ENCODE peak calls at places on chromosomes 12 and 14, in four cellular contexts. One of them, this sample, is unnamed. For H3K4me1, the result is how much of the 10 kb centered on the place peaks cover.

GRCh38 chr14:104595911-104596450 is 8.6 kb downstream of the TMEM179 start:
- DNase-seq in hepatocyte: no peak
- DNase-seq in ovary: peak
- DNase-seq in CD4-positive, alpha-beta memory T cell: no peak
- DNase-seq in this sample: no peak

GRCh38 chr12:89333564-89334252 is 18.6 kb downstream of the DUSP6 start:
- DNase-seq in ovary: no peak
- DNase-seq in hepatocyte: peak
- DNase-seq in CD4-positive, alpha-beta memory T cell: peak
- DNase-seq in this sample: no peak

GRCh38 chr12:40002178-40003169 is 103.4 kb downstream of the SLC2A13 start:
- DNase-seq in ovary: no peak
- DNase-seq in hepatocyte: peak
- DNase-seq in CD4-positive, alpha-beta memory T cell: no peak
- DNase-seq in this sample: no peak

GRCh38 chr12:57708296-57708695 is 14.4 kb downstream of the OS9 start:
- DNase-seq in ovary: no peak
- DNase-seq in CD4-positive, alpha-beta memory T cell: no peak
- DNase-seq in hepatocyte: no peak
- DNase-seq in this sample: no peak

GRCh38 chr12:19893514-19893913 is 454.2 kb downstream of the AEBP2 start:
- DNase-seq in ovary: no peak
- DNase-seq in CD4-positive, alpha-beta memory T cell: no peak
- DNase-seq in hepatocyte: peak
- DNase-seq in this sample: no peak

GRCh38 chr14:64434528-64434927 is 30.8 kb upstream of the AKAP5 start:
- DNase-seq in ovary: no peak
- DNase-seq in hepatocyte: peak
- DNase-seq in CD4-positive, alpha-beta memory T cell: no peak
- DNase-seq in this sample: no peak

GRCh38 chr14:57420986-57421385 is 30.6 kb downstream of the NAA30 start:
- DNase-seq in CD4-positive, alpha-beta memory T cell: no peak
- DNase-seq in hepatocyte: no peak
- DNase-seq in ovary: no peak
- DNase-seq in this sample: no peak

GRCh38 chr14:33847066-33847465 is 103.8 kb downstream of the EGLN3 start:
- DNase-seq in hepatocyte: no peak
- DNase-seq in CD4-positive, alpha-beta memory T cell: no peak
- DNase-seq in ovary: no peak
- DNase-seq in this sample: no peak

GRCh38 chr14:59959663-59960062 is 39.7 kb downstream of the LRRC9 start:
- DNase-seq in CD4-positive, alpha-beta memory T cell: no peak
- DNase-seq in ovary: no peak
- DNase-seq in hepatocyte: no peak
- DNase-seq in this sample: no peak

GRCh38 chr12:124544311-124544970 is 23.0 kb downstream of the NCOR2 start:
- DNase-seq in hepatocyte: no peak
- DNase-seq in ovary: no peak
- DNase-seq in CD4-positive, alpha-beta memory T cell: no peak
- DNase-seq in this sample: no peak

GRCh38 chr12:124543591-124544310 is 23.7 kb downstream of the NCOR2 start:
- DNase-seq in hepatocyte: no peak
- DNase-seq in ovary: no peak
- DNase-seq in CD4-positive, alpha-beta memory T cell: no peak
- DNase-seq in this sample: no peak

GRCh38 chr12:124544983-124545382 is 22.4 kb downstream of the NCOR2 start:
- DNase-seq in hepatocyte: no peak
- DNase-seq in CD4-positive, alpha-beta memory T cell: no peak
- DNase-seq in ovary: no peak
- DNase-seq in this sample: no peak

GRCh38 chr12:124547626-124548025 is 19.8 kb downstream of the NCOR2 start:
- DNase-seq in CD4-positive, alpha-beta memory T cell: no peak
- DNase-seq in hepatocyte: no peak
- DNase-seq in ovary: no peak
- DNase-seq in this sample: no peak

DNA sequence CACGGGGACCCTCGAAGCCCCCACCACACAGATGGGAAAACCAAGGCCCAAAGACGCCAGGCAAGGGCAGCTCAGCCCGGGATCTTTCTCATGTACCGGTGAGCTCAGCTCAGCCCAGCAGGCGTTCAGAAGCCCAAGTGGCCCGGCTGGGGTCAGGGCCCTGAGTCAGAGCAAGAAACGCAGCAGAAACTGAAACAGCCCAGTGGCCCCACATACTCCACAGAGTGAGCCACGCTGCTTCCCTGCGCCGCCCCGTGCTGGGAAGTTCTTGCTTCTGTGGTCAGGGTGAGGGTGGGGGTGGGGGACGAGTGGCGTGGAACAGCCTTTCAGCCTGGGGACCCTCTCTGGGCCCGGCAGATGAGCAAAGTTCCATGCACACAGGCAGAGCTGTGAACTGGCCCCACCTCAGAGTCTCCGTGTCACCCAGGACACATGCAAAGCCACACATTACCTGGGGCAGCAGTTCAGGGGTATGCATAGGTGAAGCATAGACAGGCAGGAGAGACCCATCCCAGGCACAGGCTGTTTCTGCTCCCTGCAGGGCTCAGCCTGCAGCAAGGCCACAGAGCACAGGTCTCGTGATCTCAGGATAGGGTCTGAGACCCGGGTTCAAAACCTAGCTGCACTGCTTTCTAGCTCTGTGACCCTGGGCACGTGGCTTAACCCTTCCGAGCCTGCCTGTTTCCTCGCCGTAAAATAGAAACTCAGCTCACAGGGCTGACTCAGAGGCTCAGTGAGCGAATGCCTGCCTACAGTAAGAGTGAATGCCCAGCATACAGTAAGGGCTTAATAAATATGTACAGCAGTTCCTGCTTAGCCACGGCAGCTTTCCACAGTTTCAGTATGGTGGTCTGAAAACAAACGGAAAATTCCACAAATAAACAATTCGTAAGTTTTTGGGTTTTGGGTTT is 21.6 kb downstream of the NCOR2 start:
- DNase-seq in ovary: no peak
- DNase-seq in CD4-positive, alpha-beta memory T cell: peak
- DNase-seq in hepatocyte: no peak
- DNase-seq in this sample: no peak
- H3K4me1 ChIP-seq in ovary: half or more
- H3K4me1 ChIP-seq in CD4-positive, alpha-beta memory T cell: half or more
- H3K4me1 ChIP-seq in hepatocyte: half or more
- H3K4me1 ChIP-seq in this sample: under half

DNA sequence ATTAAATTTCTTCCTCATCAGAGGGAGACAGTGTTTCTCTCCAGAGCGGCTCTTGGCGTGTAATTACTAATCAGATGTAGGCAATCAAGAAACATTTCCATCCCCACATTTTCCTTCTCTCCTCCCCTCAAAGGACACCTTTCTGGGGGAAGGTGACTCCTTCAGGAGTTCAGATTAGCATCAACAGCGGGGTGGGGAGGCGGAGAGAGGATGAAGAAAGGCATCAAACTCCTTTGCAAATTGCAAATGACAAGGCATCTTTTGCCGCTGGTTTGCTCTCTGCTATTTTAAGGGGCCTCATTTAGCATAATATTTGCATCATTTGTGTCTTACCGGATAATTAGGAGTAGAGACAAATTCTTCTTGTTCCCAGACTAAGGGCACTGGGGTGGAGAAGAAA is 231.7 kb upstream of the SRRM4 start:
- DNase-seq in ovary: no peak
- DNase-seq in CD4-positive, alpha-beta memory T cell: no peak
- DNase-seq in hepatocyte: no peak
- DNase-seq in this sample: no peak
- H3K4me3 ChIP-seq in ovary: no peak
- H3K4me3 ChIP-seq in CD4-positive, alpha-beta memory T cell: no peak
- H3K4me3 ChIP-seq in hepatocyte: no peak
- H3K4me3 ChIP-seq in this sample: no peak

DNA sequence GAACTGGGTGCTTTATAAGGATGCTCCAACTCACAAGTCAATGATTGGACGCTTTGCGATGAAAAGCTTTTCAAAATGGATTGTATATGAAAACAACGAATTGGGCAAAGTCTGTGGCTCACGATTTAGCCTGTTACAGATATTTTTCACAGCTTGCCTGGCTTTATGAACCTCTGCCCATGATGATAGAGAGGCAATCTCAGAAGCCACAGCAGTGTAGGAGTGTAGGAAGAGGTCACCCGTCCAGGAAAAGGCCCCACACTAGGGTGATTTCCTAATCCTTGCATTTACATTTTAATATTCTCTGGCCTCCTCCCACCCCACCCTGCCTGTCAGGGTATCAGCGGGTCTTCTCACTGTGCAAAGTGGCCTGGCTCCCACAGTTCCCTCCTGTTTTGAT is 81.8 kb upstream of the FOXN3 start:
- DNase-seq in hepatocyte: no peak
- DNase-seq in CD4-positive, alpha-beta memory T cell: no peak
- DNase-seq in ovary: no peak
- DNase-seq in this sample: no peak
- H3K4me1 ChIP-seq in hepatocyte: under half
- H3K4me1 ChIP-seq in CD4-positive, alpha-beta memory T cell: under half
- H3K4me1 ChIP-seq in ovary: under half
- H3K4me1 ChIP-seq in this sample: under half

GRCh38 chr12:120115066-120115465 is 1.5 kb downstream of the RAB35 start:
- DNase-seq in ovary: no peak
- DNase-seq in hepatocyte: no peak
- DNase-seq in CD4-positive, alpha-beta memory T cell: no peak
- DNase-seq in this sample: no peak
- H3K4me3 ChIP-seq in ovary: peak
- H3K4me3 ChIP-seq in hepatocyte: no peak
- H3K4me3 ChIP-seq in CD4-positive, alpha-beta memory T cell: peak
- H3K4me3 ChIP-seq in this sample: peak

DNA sequence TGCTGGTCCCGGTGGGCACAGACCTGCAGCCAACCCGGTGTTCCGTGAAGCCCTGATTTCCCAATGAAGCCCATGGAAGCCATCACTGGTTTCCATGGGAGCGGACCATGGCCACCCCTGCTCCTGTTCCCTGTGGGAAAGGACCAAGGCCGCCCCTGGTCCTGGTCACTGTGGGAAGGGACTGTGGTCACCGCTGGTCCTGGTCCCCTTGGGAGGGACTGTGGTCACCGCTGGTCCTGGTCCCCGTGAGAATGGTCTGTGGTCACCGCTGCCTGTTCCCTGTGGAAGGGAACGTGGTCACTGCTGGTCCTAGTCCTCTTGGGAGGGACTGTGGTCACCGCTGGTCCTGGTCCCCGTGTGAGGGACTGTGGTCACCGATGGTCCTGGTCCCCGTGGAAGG is 393 bp upstream of the GLT1D1 start:
- DNase-seq in hepatocyte: no peak
- DNase-seq in CD4-positive, alpha-beta memory T cell: no peak
- DNase-seq in ovary: no peak
- DNase-seq in this sample: no peak
- H3K4me1 ChIP-seq in hepatocyte: under half
- H3K4me1 ChIP-seq in CD4-positive, alpha-beta memory T cell: under half
- H3K4me1 ChIP-seq in ovary: under half
- H3K4me1 ChIP-seq in this sample: under half

GRCh38 chr14:102803139-102803538 is 25.9 kb downstream of the TRAF3 start:
- DNase-seq in hepatocyte: no peak
- DNase-seq in ovary: no peak
- DNase-seq in CD4-positive, alpha-beta memory T cell: no peak
- DNase-seq in this sample: no peak

GRCh38 chr14:102796661-102797190 is 19.5 kb downstream of the TRAF3 start:
- DNase-seq in hepatocyte: no peak
- DNase-seq in ovary: no peak
- DNase-seq in CD4-positive, alpha-beta memory T cell: no peak
- DNase-seq in this sample: no peak

GRCh38 chr14:102798926-102799325 is 21.7 kb downstream of the TRAF3 start:
- DNase-seq in CD4-positive, alpha-beta memory T cell: no peak
- DNase-seq in hepatocyte: no peak
- DNase-seq in ovary: no peak
- DNase-seq in this sample: no peak

GRCh38 chr14:102795060-102795925 is 18.0 kb downstream of the TRAF3 start:
- DNase-seq in hepatocyte: peak
- DNase-seq in CD4-positive, alpha-beta memory T cell: peak
- DNase-seq in ovary: no peak
- DNase-seq in this sample: no peak

GRCh38 chr14:102799684-102800562 is 22.7 kb downstream of the TRAF3 start:
- DNase-seq in CD4-positive, alpha-beta memory T cell: no peak
- DNase-seq in hepatocyte: no peak
- DNase-seq in ovary: no peak
- DNase-seq in this sample: no peak
- H3K4me3 ChIP-seq in CD4-positive, alpha-beta memory T cell: no peak
- H3K4me3 ChIP-seq in hepatocyte: no peak
- H3K4me3 ChIP-seq in ovary: no peak
- H3K4me3 ChIP-seq in this sample: no peak

GRCh38 chr12:65908147-65908546 is 83.9 kb downstream of the HMGA2 start:
- DNase-seq in ovary: no peak
- DNase-seq in hepatocyte: no peak
- DNase-seq in CD4-positive, alpha-beta memory T cell: no peak
- DNase-seq in this sample: no peak

GRCh38 chr12:65916991-65917676 is 92.9 kb downstream of the HMGA2 start:
- DNase-seq in CD4-positive, alpha-beta memory T cell: no peak
- DNase-seq in hepatocyte: no peak
- DNase-seq in ovary: no peak
- DNase-seq in this sample: no peak

GRCh38 chr12:65905941-65906471 is 81.7 kb downstream of the HMGA2 start:
- DNase-seq in ovary: no peak
- DNase-seq in hepatocyte: no peak
- DNase-seq in CD4-positive, alpha-beta memory T cell: no peak
- DNase-seq in this sample: no peak

GRCh38 chr12:65907465-65907864 is 83.2 kb downstream of the HMGA2 start:
- DNase-seq in ovary: no peak
- DNase-seq in hepatocyte: no peak
- DNase-seq in CD4-positive, alpha-beta memory T cell: no peak
- DNase-seq in this sample: no peak

GRCh38 chr12:65911321-65911720 is 87.0 kb downstream of the HMGA2 start:
- DNase-seq in CD4-positive, alpha-beta memory T cell: no peak
- DNase-seq in hepatocyte: peak
- DNase-seq in ovary: no peak
- DNase-seq in this sample: peak
- H3K4me1 ChIP-seq in CD4-positive, alpha-beta memory T cell: under half
- H3K4me1 ChIP-seq in hepatocyte: under half
- H3K4me1 ChIP-seq in ovary: under half
- H3K4me1 ChIP-seq in this sample: under half

DNA sequence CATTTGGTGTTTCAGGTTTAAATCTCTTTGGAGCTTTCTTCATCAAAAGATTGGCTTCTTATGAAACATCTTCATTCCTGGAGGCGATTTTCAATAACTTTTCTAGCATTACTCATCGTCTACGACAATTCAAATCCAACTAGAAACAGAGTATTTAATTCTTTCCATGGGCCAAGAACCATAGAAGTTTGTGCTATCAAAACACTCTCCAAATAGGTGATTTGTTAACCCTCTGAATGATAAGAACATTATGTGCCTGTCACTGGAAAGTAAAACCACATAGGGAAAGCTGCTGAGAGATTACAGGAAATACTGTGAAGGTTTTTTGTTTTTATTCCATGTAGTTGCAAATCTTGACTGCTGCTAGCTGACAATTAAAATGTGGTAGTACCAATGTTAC is 6.9 kb upstream of the DCN start:
- DNase-seq in ovary: no peak
- DNase-seq in hepatocyte: no peak
- DNase-seq in CD4-positive, alpha-beta memory T cell: no peak
- DNase-seq in this sample: no peak
- H3K4me3 ChIP-seq in ovary: no peak
- H3K4me3 ChIP-seq in hepatocyte: no peak
- H3K4me3 ChIP-seq in CD4-positive, alpha-beta memory T cell: no peak
- H3K4me3 ChIP-seq in this sample: no peak